ENCODE peak calls at places on chromosomes 6 and 20, in six cellular contexts. J is endothelial cell of umbilical vein, K is A549, R is WTC11, W is HepG2, C is K562. H is an unnamed sample.

GRCh38 chr6:39770476-39770875 is 21.7 kb upstream of the DAAM2 start:
- DNase-seq in W (no peak), J (no peak), R (no peak), K (no peak), C (no peak), H (no peak)

GRCh38 chr6:82045965-82046756 is 201.4 kb downstream of the IBTK start:
- DNase-seq in W (no peak), J (no peak), K (no peak), R (no peak), C (no peak), H (no peak)

GRCh38 chr20:33180169-33180568 is 12.2 kb downstream of the BPIFA2 start:
- DNase-seq in R (no peak), C (no peak), K (no peak), W (no peak), J (no peak), H (no peak)

GRCh38 chr6:56051199-56051598 is 175.8 kb upstream of the BMP5 start:
- DNase-seq in W (no peak), K (no peak), C (no peak), R (no peak), J (no peak), H (no peak)

GRCh38 chr6:20700375-20700774 is 166.1 kb downstream of the CDKAL1 start:
- DNase-seq in C (no peak), R (no peak), K (no peak), J (no peak), W (no peak), H (no peak)

GRCh38 chr6:14596410-14596809 is 478.8 kb downstream of the CD83 start:
- DNase-seq in J (no peak), W (no peak), K (peak), R (no peak), C (no peak), H (no peak)

GRCh38 chr6:3351105-3351676 is 92.4 kb downstream of the PSMG4 start:
- DNase-seq in C (no peak), J (peak), K (no peak), R (no peak), W (no peak), H (no peak)

GRCh38 chr6:19759117-19759880 is 77.9 kb upstream of the ID4 start:
- DNase-seq in C (no peak), R (no peak), K (peak), J (no peak), W (no peak), H (no peak)

GRCh38 chr6:94144807-94145206 is 725.4 kb upstream of the EPHA7 start:
- DNase-seq in C (no peak), W (no peak), J (no peak), R (no peak), K (no peak), H (no peak)

GRCh38 chr6:9126845-9127560 is 691.7 kb upstream of the SLC35B3 start:
- DNase-seq in W (no peak), K (peak), C (no peak), J (no peak), R (no peak), H (no peak)

GRCh38 chr6:45959534-45960195 is 56.0 kb downstream of the CLIC5 start:
- DNase-seq in W (no peak), R (no peak), K (no peak), C (no peak), J (peak), H (no peak)

GRCh38 chr20:36836591-36837329 is 39.2 kb upstream of the TLDC2 start:
- DNase-seq in W (peak), R (peak), K (peak), C (peak), J (peak), H (peak)

GRCh38 chr6:16759646-16760535 is 1.4 kb downstream of the ATXN1 start:
- DNase-seq in W (peak), R (peak), J (peak), K (peak), C (peak), H (no peak)

GRCh38 chr6:26330835-26331808 is 33.9 kb upstream of the BTN3A2 start:
- DNase-seq in C (peak), W (peak), R (peak), K (peak), J (peak), H (peak)

GRCh38 chr6:7140631-7141366 is 33.0 kb downstream of the RREB1 start:
- DNase-seq in W (peak), K (peak), R (peak), C (peak), J (peak), H (peak)

GRCh38 chr6:44498436-44498835 is 110.9 kb downstream of the CDC5L start:
- DNase-seq in W (no peak), C (no peak), R (no peak), J (no peak), K (no peak), H (peak)

GRCh38 chr6:21986703-21987102 is 310.1 kb downstream of the PRL start:
- DNase-seq in R (no peak), J (no peak), K (no peak), C (no peak), W (no peak), H (no peak)

GRCh38 chr6:155493694-155494143 is 38.1 kb upstream of the NOX3 start:
- DNase-seq in C (no peak), J (peak), W (peak), R (no peak), K (peak), H (peak)

GRCh38 chr6:28884423-28885148 is 39.2 kb downstream of the TRIM27 start:
- DNase-seq in W (peak), K (no peak), R (no peak), C (no peak), J (no peak), H (no peak)

GRCh38 chr6:70103798-70104197 is 199.1 kb downstream of the COL9A1 start:
- DNase-seq in R (peak), J (no peak), C (peak), K (peak), W (no peak), H (no peak)

GRCh38 chr6:70111737-70112136 is 191.1 kb downstream of the COL9A1 start:
- DNase-seq in J (no peak), R (no peak), W (no peak), K (no peak), C (no peak), H (no peak)

GRCh38 chr6:70112686-70113570 is 190.0 kb downstream of the COL9A1 start:
- DNase-seq in C (no peak), R (no peak), W (no peak), K (no peak), J (no peak), H (no peak)

GRCh38 chr6:70110128-70111022 is 192.5 kb downstream of the COL9A1 start:
- DNase-seq in J (no peak), C (no peak), R (no peak), W (no peak), K (no peak), H (no peak)

GRCh38 chr6:70108230-70108629 is 194.7 kb downstream of the COL9A1 start:
- DNase-seq in K (peak), W (peak), C (peak), J (peak), R (no peak), H (no peak)
- TF ChIP-seq JUN in K (no peak), W (no peak), C (no peak), J (no peak), R (no peak), H (no peak)

GRCh38 chr20:3160418-3160817 is 753 bp upstream of the FASTKD5 start:
- DNase-seq in J (no peak), W (no peak), R (no peak), C (no peak), K (no peak), H (no peak)

GRCh38 chr20:3161316-3162079 is 1.8 kb upstream of the FASTKD5 start:
- DNase-seq in J (no peak), R (no peak), K (no peak), W (peak), C (no peak), H (no peak)

GRCh38 chr20:3163099-3164042 is 3.7 kb upstream of the FASTKD5 start:
- DNase-seq in C (no peak), W (no peak), J (no peak), K (no peak), R (no peak), H (no peak)

GRCh38 chr20:3164043-3164762 is 4.5 kb upstream of the FASTKD5 start:
- DNase-seq in W (no peak), C (no peak), R (no peak), J (no peak), K (no peak), H (no peak)

GRCh38 chr20:3162080-3162611 is 2.5 kb upstream of the FASTKD5 start:
- DNase-seq in J (no peak), R (no peak), W (no peak), K (no peak), C (no peak), H (no peak)
- TF ChIP-seq JUN in J (no peak), R (no peak), W (no peak), K (no peak), C (no peak), H (no peak)

GRCh38 chr6:119627908-119628669 is 278.5 kb upstream of the MAN1A1 start:
- DNase-seq in K (no peak), C (peak), W (no peak), R (no peak), J (no peak), H (no peak)
- TF ChIP-seq JUN in K (no peak), C (peak), W (no peak), R (no peak), J (no peak), H (no peak)

DNA sequence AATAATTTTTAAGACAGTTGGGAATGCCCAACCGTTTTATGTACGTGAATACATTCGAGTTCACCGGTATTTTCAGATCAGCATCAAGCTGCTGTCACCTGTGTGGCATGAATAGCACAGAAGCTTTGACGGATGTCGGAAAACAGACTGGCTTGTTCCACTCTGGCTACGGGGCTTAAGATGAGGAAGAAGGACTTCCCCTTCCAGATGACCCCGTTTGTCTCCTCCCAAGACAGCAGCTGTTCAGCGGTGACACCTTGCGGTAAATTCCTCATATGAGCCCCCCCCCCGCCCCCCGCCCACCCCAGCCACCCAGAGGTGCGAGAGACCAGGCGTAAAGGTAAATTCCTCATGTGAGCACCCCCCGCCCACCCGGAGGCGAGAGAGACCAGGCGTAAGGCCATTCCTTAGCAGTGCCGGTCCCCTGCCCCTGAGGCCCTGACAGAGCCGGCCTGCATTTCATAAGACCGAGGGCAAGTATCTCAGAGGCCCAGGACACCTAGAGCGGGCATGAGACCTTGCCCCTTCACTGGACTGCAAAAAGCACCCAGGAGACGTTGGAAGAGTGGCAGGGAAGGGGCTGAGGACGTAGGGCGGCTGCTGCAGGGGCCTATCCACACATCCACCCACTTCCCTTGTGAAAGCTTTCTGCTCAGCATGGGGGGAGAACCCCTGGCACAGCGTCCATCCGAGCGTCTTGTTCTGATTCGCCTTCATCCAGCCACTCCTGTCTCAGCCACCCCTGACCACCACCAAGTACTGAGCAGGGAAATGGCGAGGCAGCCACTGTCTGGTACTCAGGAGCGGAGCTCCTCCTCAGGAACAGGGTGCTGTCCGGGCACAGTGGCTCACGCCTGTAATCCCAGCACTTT is 7.3 kb upstream of the PCMTD2 start:
- DNase-seq in J (no peak), W (no peak), C (peak), R (no peak), K (no peak), H (no peak)
- TF ChIP-seq JUN in J (no peak), W (no peak), C (no peak), R (no peak), K (no peak), H (no peak)

DNA sequence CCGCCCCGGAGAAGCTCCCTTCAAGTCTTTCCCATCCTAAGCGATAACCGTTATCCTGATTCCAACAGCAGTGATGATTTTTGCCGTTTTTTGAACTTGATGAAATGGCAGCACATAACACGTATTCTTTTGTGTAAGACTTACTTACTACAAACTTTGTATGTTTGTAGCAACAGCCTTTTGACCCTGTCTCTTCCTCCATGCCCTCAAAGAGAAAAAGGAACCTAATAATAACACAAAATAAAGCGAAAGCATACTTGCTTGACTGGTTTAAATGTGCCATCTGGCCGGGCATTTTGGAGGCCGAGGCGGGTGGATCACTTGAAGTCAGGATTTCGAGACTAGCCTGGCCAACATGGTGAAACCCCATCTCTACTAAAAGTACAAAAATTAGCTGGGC is 26.4 kb upstream of the SLC9A8 start:
- DNase-seq in K (no peak), W (no peak), C (no peak), R (no peak), J (no peak), H (no peak)
- TF ChIP-seq JUN in K (no peak), W (no peak), C (no peak), R (no peak), J (no peak), H (no peak)

GRCh38 chr6:140490086-140490485 is 1115.6 kb upstream of the CITED2 start:
- DNase-seq in R (no peak), C (no peak), W (no peak), J (no peak), K (no peak), H (no peak)
- TF ChIP-seq JUN in R (no peak), C (no peak), W (no peak), J (no peak), K (no peak), H (no peak)

GRCh38 chr20:45300961-45301360 is 5.7 kb upstream of the RBPJL start:
- DNase-seq in J (peak), C (peak), K (peak), W (peak), R (peak), H (peak)
- TF ChIP-seq JUN in J (no peak), C (no peak), K (no peak), W (no peak), R (no peak), H (no peak)